ENCODE peak calls at places on chromosomes 4 and X, in four cellular contexts. P, C, E and Y are unnamed samples.

GRCh38 chr4:173490817-173491518 is 39.1 kb downstream of the HAND2 start:
- DNase-seq in P (peak; percentile 18), C (no peak), E (peak; percentile 24), Y (no peak)

GRCh38 chrX:31314921-31315320 is 243.1 kb upstream of the FTHL17 start:
- DNase-seq in P (no peak), C (no peak), E (no peak), Y (no peak)

GRCh38 chrX:39318497-39319343 is 517.5 kb downstream of the MID1IP1 start:
- DNase-seq in P (no peak), C (no peak), E (no peak), Y (no peak)

GRCh38 chr4:3858765-3859388 is 92.7 kb downstream of the ADRA2C start:
- DNase-seq in P (no peak), C (no peak), E (no peak), Y (peak; percentile 26)

GRCh38 chr4:10647811-10648210 is 36.8 kb downstream of the CLNK start:
- DNase-seq in P (no peak), C (no peak), E (peak; percentile 25), Y (no peak)

GRCh38 chrX:47030339-47030738 is 47.9 kb upstream of the RGN start:
- DNase-seq in P (peak; percentile 35), C (peak; percentile 21), E (peak; percentile 66), Y (no peak)

GRCh38 chrX:26925088-26925487 is 538.1 kb downstream of the PPP4R3C start:
- DNase-seq in P (no peak), C (no peak), E (peak; percentile 71), Y (no peak)

GRCh38 chr4:23163649-23164436 is 471.1 kb downstream of the GBA3 start:
- DNase-seq in P (peak; percentile 41), C (no peak), E (peak; percentile 66), Y (no peak)

GRCh38 chr4:85807247-85807915 is 332.4 kb downstream of the ARHGAP24 start:
- DNase-seq in P (no peak), C (no peak), E (no peak), Y (no peak)

GRCh38 chrX:6169407-6169806 is 59.3 kb downstream of the NLGN4X start:
- DNase-seq in P (no peak), C (no peak), E (no peak), Y (no peak)

GRCh38 chr4:762211-763190 is 56.9 kb downstream of the PCGF3 start:
- DNase-seq in P (no peak), C (no peak), E (peak; percentile 24), Y (peak; percentile 60)

DNA sequence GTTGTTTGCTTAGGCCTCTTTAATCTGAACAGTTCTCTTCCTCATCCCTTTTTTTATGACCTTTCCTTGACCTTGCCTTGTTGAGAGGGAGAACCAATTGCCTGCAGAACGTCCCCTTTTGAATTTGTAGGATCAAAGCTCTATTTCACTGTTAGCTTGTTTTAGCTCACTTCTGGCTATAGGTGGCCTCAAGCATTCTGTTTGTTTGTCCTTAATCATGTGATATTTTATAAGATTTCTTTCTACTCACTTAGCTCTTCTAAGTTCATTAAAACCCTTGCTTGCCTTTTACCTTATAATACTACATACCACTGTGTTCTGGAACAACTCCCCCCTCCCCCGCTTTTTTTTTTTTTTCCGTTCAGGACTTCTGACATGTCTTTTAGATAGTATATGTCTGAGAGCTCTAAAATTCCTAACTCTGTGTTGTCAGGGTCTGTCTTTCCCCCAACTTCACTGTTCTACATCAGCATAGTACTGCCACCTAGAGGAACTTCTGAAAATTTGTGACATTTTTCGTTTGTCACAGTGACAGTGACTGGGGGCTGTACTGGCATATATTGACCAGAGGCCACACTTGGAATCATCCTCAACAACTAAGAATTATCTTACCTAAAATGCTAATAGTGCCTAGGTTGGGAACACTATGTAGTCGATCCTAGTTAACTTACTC is 128.5 kb downstream of the LARP7 start:
- DNase-seq in P (no peak), C (no peak), E (peak; percentile 8), Y (no peak)
- TF ChIP-seq CTCF in P (peak; percentile 23), C (no peak), E (peak; percentile 41), Y (peak; percentile 20)

GRCh38 chr4:176964116-176964691 is 171.5 kb upstream of the VEGFC start:
- DNase-seq in P (peak; percentile 52), C (no peak), E (peak; percentile 59), Y (no peak)
- TF ChIP-seq CTCF in P (peak; percentile 29), C (no peak), E (peak; percentile 62), Y (no peak)

DNA sequence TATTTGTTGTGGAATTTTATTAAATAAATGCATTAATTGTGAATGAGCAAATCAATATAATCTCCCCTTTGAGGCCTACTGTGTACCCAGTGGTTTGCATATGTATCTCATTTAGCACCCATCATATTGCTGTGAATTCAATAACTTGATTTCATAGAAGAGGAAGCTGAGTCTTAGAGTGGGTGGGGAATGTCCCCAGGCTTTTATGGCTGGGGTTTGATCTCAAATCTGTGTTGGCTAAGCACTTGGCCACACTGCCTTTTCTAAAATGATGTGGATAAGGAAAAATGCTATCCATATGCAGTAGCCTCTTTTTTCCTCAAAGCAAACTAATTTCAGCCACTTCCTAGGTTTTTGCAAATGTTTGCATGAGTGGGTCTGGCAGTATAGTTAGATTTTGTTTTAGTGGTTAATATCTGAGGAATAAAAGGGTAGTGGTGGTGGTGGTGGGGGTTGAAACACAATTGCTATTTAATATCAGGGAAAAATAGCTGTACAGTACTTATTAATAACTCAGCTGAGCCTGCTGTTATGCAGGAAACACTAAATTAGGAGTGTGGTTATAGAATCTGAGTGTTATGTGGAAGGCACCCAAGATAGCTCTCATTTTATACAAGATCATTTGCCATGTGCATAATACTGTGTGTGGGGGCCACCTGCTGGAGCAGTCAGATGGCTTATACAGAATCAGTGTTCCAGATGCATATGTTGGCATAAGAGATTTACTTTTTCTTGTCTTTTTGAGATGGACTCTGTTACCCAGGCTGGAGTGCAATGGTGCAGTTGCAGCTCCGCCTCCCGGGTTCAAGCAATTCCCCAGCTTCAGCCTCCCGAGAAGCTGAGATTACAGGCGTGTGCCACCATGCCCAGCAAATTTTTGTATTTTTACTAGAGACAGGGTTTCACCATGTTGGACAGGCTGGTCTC is 108.0 kb downstream of the TMEM131L start:
- DNase-seq in P (peak; percentile 42), C (peak; percentile 69), E (peak; percentile 66), Y (no peak)
- TF ChIP-seq CTCF in P (no peak), C (peak; percentile 39), E (peak; percentile 72), Y (peak; percentile 67)

DNA sequence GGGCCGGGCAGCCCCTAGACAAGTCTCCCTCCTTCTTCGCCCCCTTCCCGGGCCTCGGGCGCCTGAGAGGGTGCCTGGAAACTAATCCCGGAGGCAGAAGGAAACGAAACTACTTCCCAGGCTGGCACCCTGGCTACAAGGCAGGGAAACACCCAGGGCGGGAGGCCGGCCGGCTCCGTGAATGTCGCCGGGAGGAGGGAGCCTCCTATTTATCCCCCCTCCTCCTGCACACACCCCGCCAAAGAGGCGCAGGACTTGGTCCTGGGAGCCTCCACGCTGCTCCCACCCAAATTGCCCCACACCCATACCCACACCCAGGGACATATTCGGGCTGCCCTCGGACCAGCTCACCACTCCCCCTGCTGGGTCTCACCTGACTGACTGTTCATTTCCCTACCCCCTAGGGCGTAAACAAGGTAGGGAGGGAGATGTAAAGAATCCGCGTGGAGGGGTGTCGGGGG is at the start of gene BTC:
- DNase-seq in P (peak; percentile 79), C (peak; percentile 84), E (peak; percentile 59), Y (peak; percentile 78)
- TF ChIP-seq CTCF in P (peak; percentile 58), C (peak; percentile 42), E (peak; percentile 60), Y (peak; percentile 21)

GRCh38 chrX:119755981-119756533 is 2.3 kb upstream of the SOWAHD start:
- DNase-seq in P (no peak), C (no peak), E (no peak), Y (no peak)

GRCh38 chrX:119756926-119757635 is 1.3 kb upstream of the SOWAHD start:
- DNase-seq in P (no peak), C (no peak), E (no peak), Y (no peak)

GRCh38 chrX:119753001-119753400 is 5.4 kb upstream of the SOWAHD start:
- DNase-seq in P (no peak), C (no peak), E (no peak), Y (no peak)

GRCh38 chrX:119757646-119757978 is 776 bp upstream of the SOWAHD start:
- DNase-seq in P (no peak), C (no peak), E (no peak), Y (no peak)

DNA sequence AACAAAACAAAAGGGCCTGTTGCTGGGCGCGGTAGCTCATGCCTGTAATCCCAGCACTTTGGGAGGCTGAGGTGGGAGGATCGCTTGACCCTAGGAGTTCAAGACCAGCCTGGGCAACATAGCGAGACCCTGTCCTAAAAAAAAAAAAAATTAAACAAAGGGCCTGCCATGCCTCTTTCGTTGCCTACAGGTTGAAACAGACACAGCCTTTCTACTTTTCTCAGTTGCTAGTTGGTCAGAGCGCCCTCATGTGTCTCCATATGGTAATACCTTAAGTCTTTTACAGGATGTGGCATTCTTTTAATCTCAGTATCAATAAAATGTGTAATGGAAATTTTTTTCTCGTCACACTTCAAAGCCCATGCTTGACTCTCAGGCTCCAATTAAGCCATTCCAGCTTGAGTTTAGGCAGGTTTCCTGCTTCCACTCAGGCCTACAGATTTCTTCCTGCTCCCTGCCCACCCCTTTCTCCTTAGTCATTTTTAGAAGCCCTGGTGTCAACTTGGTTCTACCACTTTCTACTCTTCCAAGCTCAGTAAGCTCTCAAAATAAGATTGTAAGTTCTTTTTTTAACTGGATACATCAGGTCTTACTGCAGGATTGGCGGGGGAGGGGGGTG is 4.6 kb upstream of the SOWAHD start:
- DNase-seq in P (peak; percentile 48), C (peak; percentile 47), E (peak; percentile 45), Y (no peak)
- TF ChIP-seq CTCF in P (peak; percentile 35), C (peak; percentile 20), E (peak; percentile 38), Y (peak; percentile 41)

GRCh38 chr4:28788929-28789490 is 1928.4 kb downstream of the STIM2 start:
- DNase-seq in P (no peak), C (no peak), E (no peak), Y (no peak)
- TF ChIP-seq CTCF in P (no peak), C (no peak), E (no peak), Y (no peak)

DNA sequence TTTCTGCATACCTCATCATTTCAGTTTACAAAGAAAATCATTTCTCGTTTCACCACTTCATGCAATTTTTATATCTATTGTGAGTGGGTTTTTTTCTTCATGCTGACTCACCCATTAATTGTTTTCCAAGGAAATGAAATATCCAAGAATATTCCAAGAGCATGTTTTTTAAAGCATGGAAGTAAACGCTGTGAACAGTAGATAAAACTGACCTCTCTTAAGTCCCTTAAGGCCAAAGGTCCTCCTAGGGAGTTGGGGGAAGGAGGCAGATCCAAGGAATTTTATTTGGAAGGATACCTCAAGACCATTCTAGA is 2.6 kb upstream of the APBB2 start:
- DNase-seq in P (no peak), C (no peak), E (no peak), Y (no peak)
- TF ChIP-seq CTCF in P (no peak), C (no peak), E (no peak), Y (no peak)